ENCODE peak calls at places on chromosomes 5 and 9, in ten cellular contexts. Z, Q, U, M, C, H, P, N, X and L are unnamed samples.

GRCh38 chr5:64612349-64612961 is 77.8 kb upstream of the SHISAL2B start:
- DNase-seq in Z (no peak), Q (no peak), U (peak), M (no peak), C (no peak), H (peak), P (no peak), N (peak), X (no peak), L (peak)

GRCh38 chr9:117035546-117035945 is 348.4 kb downstream of the TRIM32 start:
- DNase-seq in Z (no peak), Q (no peak), U (no peak), M (no peak), C (no peak), H (no peak), P (no peak), N (no peak), X (no peak), L (no peak)

GRCh38 chr9:132151118-132151517 is 10.7 kb upstream of the NTNG2 start:
- DNase-seq in Z (no peak), Q (no peak), U (no peak), M (no peak), C (no peak), H (no peak), P (no peak), N (no peak), X (no peak), L (no peak)

GRCh38 chr9:137455361-137455991 is 3.7 kb downstream of the NSMF start:
- DNase-seq in Z (no peak), Q (no peak), U (no peak), M (no peak), C (no peak), H (no peak), P (no peak), N (no peak), X (no peak), L (no peak)

GRCh38 chr9:87578625-87579024 is 81.0 kb downstream of the DAPK1 start:
- DNase-seq in Z (no peak), Q (no peak), U (no peak), M (no peak), C (no peak), H (no peak), P (no peak), N (no peak), X (no peak), L (no peak)

GRCh38 chr9:16337322-16338029 is 533.0 kb downstream of the BNC2 start:
- DNase-seq in Z (peak), Q (no peak), U (peak), M (no peak), C (no peak), H (no peak), P (no peak), N (peak), X (no peak), L (peak)

GRCh38 chr9:2780326-2780725 is 63.0 kb downstream of the KCNV2 start:
- DNase-seq in Z (no peak), Q (no peak), U (no peak), M (no peak), C (no peak), H (no peak), P (no peak), N (no peak), X (no peak), L (no peak)

GRCh38 chr9:111167341-111167740 is 129.1 kb upstream of the LPAR1 start:
- DNase-seq in Z (no peak), Q (no peak), U (no peak), M (no peak), C (no peak), H (no peak), P (no peak), N (no peak), X (no peak), L (no peak)

GRCh38 chr5:150323092-150323491 is 20.4 kb upstream of the ARSI start:
- DNase-seq in Z (no peak), Q (no peak), U (no peak), M (no peak), C (no peak), H (no peak), P (no peak), N (no peak), X (no peak), L (no peak)

GRCh38 chr5:35853652-35854051 is 3.0 kb upstream of the IL7R start:
- DNase-seq in Z (no peak), Q (peak), U (no peak), M (peak), C (no peak), H (no peak), P (no peak), N (no peak), X (no peak), L (no peak)

GRCh38 chr5:15234911-15235310 is 265.1 kb upstream of the FBXL7 start:
- DNase-seq in Z (no peak), Q (no peak), U (no peak), M (no peak), C (no peak), H (no peak), P (no peak), N (no peak), X (no peak), L (no peak)

GRCh38 chr5:160198148-160198545 is 31.2 kb upstream of the FABP6 start:
- DNase-seq in Z (no peak), Q (no peak), U (no peak), M (no peak), C (no peak), H (no peak), P (no peak), N (no peak), X (no peak), L (no peak)

GRCh38 chr5:157651623-157652376 is 438 bp downstream of the SOX30 start:
- DNase-seq in Z (no peak), Q (peak), U (no peak), M (peak), C (no peak), H (no peak), P (no peak), N (peak), X (no peak), L (peak)

GRCh38 chr9:129270205-129270604 is 92.1 kb upstream of the IER5L start:
- DNase-seq in Z (no peak), Q (no peak), U (no peak), M (peak), C (no peak), H (no peak), P (no peak), N (no peak), X (no peak), L (no peak)

GRCh38 chr9:135857371-135857786 is 50.0 kb downstream of the CAMSAP1 start:
- DNase-seq in Z (peak), Q (no peak), U (peak), M (no peak), C (no peak), H (no peak), P (no peak), N (peak), X (no peak), L (no peak)

GRCh38 chr9:107731115-107731762 is 241.7 kb upstream of the KLF4 start:
- DNase-seq in Z (no peak), Q (no peak), U (no peak), M (no peak), C (no peak), H (no peak), P (no peak), N (no peak), X (no peak), L (no peak)

GRCh38 chr5:54649041-54649504 is 131.5 kb downstream of the SNX18 start:
- DNase-seq in Z (no peak), Q (no peak), U (no peak), M (no peak), C (no peak), H (no peak), P (no peak), N (no peak), X (no peak), L (no peak)

GRCh38 chr5:35919191-35919590 is 19.2 kb downstream of the CAPSL start:
- DNase-seq in Z (peak), Q (no peak), U (peak), M (no peak), C (no peak), H (no peak), P (no peak), N (peak), X (no peak), L (no peak)

GRCh38 chr5:165630211-165630866 is 2124.9 kb downstream of the MAT2B start:
- DNase-seq in Z (peak), Q (no peak), U (peak), M (no peak), C (no peak), H (peak), P (peak), N (peak), X (peak), L (peak)

GRCh38 chr5:12848709-12849108 is 944.5 kb upstream of the CTNND2 start:
- DNase-seq in Z (no peak), Q (no peak), U (peak), M (no peak), C (no peak), H (no peak), P (no peak), N (no peak), X (no peak), L (no peak)

GRCh38 chr9:36603006-36603405 is 30.3 kb downstream of the MELK start:
- DNase-seq in Z (peak), Q (no peak), U (no peak), M (no peak), C (no peak), H (no peak), P (no peak), N (peak), X (no peak), L (no peak)

GRCh38 chr9:105328872-105329728 is 84.6 kb downstream of the SLC44A1 start:
- DNase-seq in Z (no peak), Q (no peak), U (no peak), M (no peak), C (no peak), H (no peak), P (no peak), N (no peak), X (no peak), L (no peak)

GRCh38 chr9:130692365-130692764 is 1.2 kb upstream of the EXOSC2 start:
- DNase-seq in Z (no peak), Q (no peak), U (no peak), M (no peak), C (no peak), H (no peak), P (no peak), N (no peak), X (no peak), L (no peak)

GRCh38 chr5:171673840-171674239 is 111.8 kb upstream of the SMIM23 start:
- DNase-seq in Z (no peak), Q (no peak), U (no peak), M (no peak), C (no peak), H (no peak), P (no peak), N (no peak), X (no peak), L (no peak)

GRCh38 chr5:175657593-175658271 is at the start of gene HRH2:
- DNase-seq in Z (peak), Q (no peak), U (peak), M (peak), C (no peak), H (no peak), P (no peak), N (peak), X (no peak), L (no peak)

GRCh38 chr5:139646912-139647391 is 1.2 kb upstream of the CXXC5 start:
- DNase-seq in Z (no peak), Q (no peak), U (no peak), M (no peak), C (no peak), H (no peak), P (no peak), N (peak), X (no peak), L (no peak)

GRCh38 chr9:136538599-136539426 is 7.0 kb downstream of the NOTCH1 start:
- DNase-seq in Z (no peak), Q (peak), U (no peak), M (peak), C (no peak), H (no peak), P (no peak), N (no peak), X (peak), L (no peak)

GRCh38 chr5:61840354-61840753 is 465.7 kb upstream of the KIF2A start:
- DNase-seq in Z (no peak), Q (no peak), U (peak), M (no peak), C (no peak), H (no peak), P (no peak), N (peak), X (no peak), L (no peak)

GRCh38 chr9:127305450-127306226 is 41.1 kb downstream of the GARNL3 start:
- DNase-seq in Z (no peak), Q (no peak), U (no peak), M (no peak), C (no peak), H (no peak), P (no peak), N (no peak), X (no peak), L (no peak)

GRCh38 chr5:139711067-139711851 is 63.1 kb downstream of the CXXC5 start:
- DNase-seq in Z (no peak), Q (peak), U (no peak), M (peak), C (no peak), H (no peak), P (no peak), N (peak), X (peak), L (peak)

GRCh38 chr5:33362915-33363314 is 77.8 kb upstream of the TARS1 start:
- DNase-seq in Z (no peak), Q (no peak), U (no peak), M (no peak), C (no peak), H (no peak), P (no peak), N (no peak), X (no peak), L (no peak)